ENCODE peak calls at places on chromosomes 12 and 14, in seven cellular contexts. O is pons, H is hippocampal formation, I is PC-3, X is NCI-H1417 treated with DMSO at 0.1 percent for 48 hours, G is coronary artery, W is mesenchymal stem cell. M is an unnamed sample.

GRCh38 chr14:106845286-106846087 is 1319.1 kb downstream of the TMEM121 start:
- DNase-seq in O (no peak), H (no peak), I (peak), X (no peak), G (no peak), W (no peak), M (no peak)

GRCh38 chr12:121212875-121213274 is 2.9 kb downstream of the P2RX4 start:
- DNase-seq in O (no peak), H (no peak), I (no peak), X (no peak), G (no peak), W (no peak), M (no peak)

GRCh38 chr12:124506145-124506831 is 61.1 kb downstream of the NCOR2 start:
- DNase-seq in O (no peak), H (no peak), I (peak), X (peak), G (no peak), W (peak), M (no peak)

GRCh38 chr14:74566174-74567125 is 45.6 kb downstream of the LTBP2 start:
- DNase-seq in O (no peak), H (no peak), I (peak), X (no peak), G (no peak), W (no peak), M (no peak)

GRCh38 chr12:69440016-69440415 is 30.2 kb upstream of the FRS2 start:
- DNase-seq in O (no peak), H (no peak), I (peak), X (no peak), G (no peak), W (no peak), M (no peak)

GRCh38 chr14:104296388-104297312 is 158.3 kb downstream of the KIF26A start:
- DNase-seq in O (no peak), H (no peak), I (no peak), X (no peak), G (peak), W (no peak), M (no peak)

GRCh38 chr12:122078141-122079037 is at the start of gene MLXIP:
- DNase-seq in O (peak), H (peak), I (peak), X (peak), G (peak), W (peak), M (peak)

GRCh38 chr12:60398547-60398946 is 802.7 kb downstream of the SLC16A7 start:
- DNase-seq in O (no peak), H (no peak), I (no peak), X (no peak), G (no peak), W (peak), M (no peak)

GRCh38 chr14:23076785-23077408 is 18.0 kb downstream of the ACIN1 start:
- DNase-seq in O (peak), H (no peak), I (peak), X (no peak), G (no peak), W (peak), M (no peak)

GRCh38 chr12:132761911-132762583 is 415 bp upstream of the ANKLE2 start:
- DNase-seq in O (peak), H (peak), I (peak), X (no peak), G (peak), W (peak), M (peak)

GRCh38 chr14:92039073-92039719 is 663 bp downstream of the TRIP11 start:
- DNase-seq in O (peak), H (no peak), I (peak), X (no peak), G (no peak), W (peak), M (peak)

GRCh38 chr14:31241450-31242114 is 34.0 kb upstream of the HECTD1 start:
- DNase-seq in O (no peak), H (no peak), I (no peak), X (no peak), G (no peak), W (peak), M (no peak)

GRCh38 chr12:25187781-25188180 is 7.2 kb downstream of the DNAI7 start:
- DNase-seq in O (no peak), H (no peak), I (peak), X (no peak), G (no peak), W (peak), M (no peak)

GRCh38 chr14:104320611-104321086 is 182.3 kb downstream of the KIF26A start:
- DNase-seq in O (no peak), H (no peak), I (no peak), X (no peak), G (peak), W (no peak), M (peak)

GRCh38 chr14:94505641-94506040 is 3.6 kb downstream of the SERPINA12 start:
- DNase-seq in O (no peak), H (no peak), I (no peak), X (no peak), G (peak), W (no peak), M (no peak)

GRCh38 chr12:130286041-130286440 is 51.6 kb upstream of the PIWIL1 start:
- DNase-seq in O (peak), H (no peak), I (no peak), X (no peak), G (no peak), W (no peak), M (no peak)

GRCh38 chr12:6664902-6665301 is 2.0 kb upstream of the ING4 start:
- DNase-seq in O (no peak), H (no peak), I (no peak), X (no peak), G (no peak), W (no peak), M (no peak)

GRCh38 chr14:22545842-22546721 is 42.9 kb downstream of the DAD1 start:
- DNase-seq in O (no peak), H (no peak), I (peak), X (no peak), G (no peak), W (peak), M (no peak)

GRCh38 chr12:8088574-8088973 is 6.5 kb downstream of the NECAP1 start:
- DNase-seq in O (no peak), H (no peak), I (no peak), X (no peak), G (no peak), W (no peak), M (no peak)

GRCh38 chr12:13368971-13369370 is 172.4 kb downstream of the EMP1 start:
- DNase-seq in O (no peak), H (no peak), I (no peak), X (no peak), G (no peak), W (no peak), M (no peak)

GRCh38 chr12:118237908-118238307 is 102.0 kb downstream of the PEBP1 start:
- DNase-seq in O (no peak), H (no peak), I (peak), X (no peak), G (no peak), W (peak), M (no peak)

GRCh38 chr14:81453166-81453766 is 53.1 kb upstream of the STON2 start:
- DNase-seq in O (peak), H (peak), I (peak), X (no peak), G (no peak), W (peak), M (no peak)

GRCh38 chr12:1808798-1809480 is 11.4 kb upstream of the LRTM2 start:
- DNase-seq in O (no peak), H (no peak), I (no peak), X (no peak), G (no peak), W (no peak), M (no peak)

GRCh38 chr14:69413483-69413882 is 15.0 kb downstream of the SLC39A9 start:
- DNase-seq in O (no peak), H (no peak), I (no peak), X (no peak), G (no peak), W (no peak), M (no peak)

GRCh38 chr12:7588703-7589329 is 76.9 kb downstream of the APOBEC1 start:
- DNase-seq in O (peak), H (peak), I (peak), X (no peak), G (no peak), W (peak), M (no peak)

GRCh38 chr14:34059925-34060746 is 109.3 kb upstream of the EGLN3 start:
- DNase-seq in O (peak), H (peak), I (peak), X (no peak), G (peak), W (peak), M (peak)

GRCh38 chr12:83796527-83796926 is 1109.8 kb downstream of the TMTC2 start:
- DNase-seq in O (no peak), H (no peak), I (no peak), X (no peak), G (no peak), W (no peak), M (no peak)

GRCh38 chr14:26841361-26841760 is 243.5 kb upstream of the NOVA1 start:
- DNase-seq in O (no peak), H (no peak), I (peak), X (no peak), G (no peak), W (peak), M (no peak)

GRCh38 chr12:50055831-50056628 is 1.4 kb upstream of the ASIC1 start:
- DNase-seq in O (peak), H (peak), I (peak), X (no peak), G (no peak), W (peak), M (no peak)

GRCh38 chr12:88298761-88299242 is 156.7 kb downstream of the TMTC3 start:
- DNase-seq in O (no peak), H (no peak), I (peak), X (no peak), G (no peak), W (peak), M (no peak)

GRCh38 chr12:104751024-104751570 is 207.0 kb downstream of the SLC41A2 start:
- DNase-seq in O (no peak), H (no peak), I (no peak), X (no peak), G (no peak), W (no peak), M (peak)

GRCh38 chr14:21069388-21070082 is 569 bp upstream of the ARHGEF40 start:
- DNase-seq in O (peak), H (peak), I (no peak), X (no peak), G (no peak), W (peak), M (no peak)

GRCh38 chr12:70243510-70244331 is 488 bp downstream of the CNOT2 start:
- DNase-seq in O (peak), H (peak), I (peak), X (no peak), G (peak), W (peak), M (peak)

GRCh38 chr12:76106631-76107030 is 22.1 kb upstream of the NAP1L1 start:
- DNase-seq in O (no peak), H (no peak), I (no peak), X (no peak), G (no peak), W (no peak), M (no peak)

GRCh38 chr12:96879301-96879700 is 27.8 kb upstream of the NEDD1 start:
- DNase-seq in O (no peak), H (no peak), I (no peak), X (no peak), G (no peak), W (no peak), M (no peak)

GRCh38 chr14:54606178-54606577 is 39.2 kb downstream of the SAMD4A start:
- DNase-seq in O (no peak), H (no peak), I (no peak), X (no peak), G (no peak), W (peak), M (no peak)

GRCh38 chr12:56257491-56258067 is 605 bp downstream of the ANKRD52 start:
- DNase-seq in O (no peak), H (no peak), I (peak), X (no peak), G (no peak), W (peak), M (no peak)

GRCh38 chr12:110355080-110355479 is 48.4 kb downstream of the ANAPC7 start:
- DNase-seq in O (no peak), H (no peak), I (peak), X (no peak), G (no peak), W (peak), M (no peak)

GRCh38 chr14:100146548-100147091 is 12.8 kb downstream of the DEGS2 start:
- DNase-seq in O (no peak), H (no peak), I (no peak), X (no peak), G (no peak), W (no peak), M (no peak)

GRCh38 chr12:49200882-49201594 is 12.2 kb upstream of the TUBA1A start:
- DNase-seq in O (peak), H (no peak), I (peak), X (peak), G (no peak), W (peak), M (no peak)

M was measured in osteocyte.